ENCODE peak calls at places on chromosome 9, in six cellular contexts. E, S, N, T, M and K are unnamed samples.

GRCh38 chr9:107534510-107535078 is 45.0 kb upstream of the KLF4 start:
- DNase-seq in E (no peak), S (no peak), N (no peak), T (no peak), M (no peak), K (no peak)

GRCh38 chr9:72315089-72315509 is 49.9 kb downstream of the ZFAND5 start:
- DNase-seq in E (peak), S (no peak), N (no peak), T (peak), M (no peak), K (no peak)

GRCh38 chr9:132669329-132669635 is 501 bp downstream of the DDX31 start:
- DNase-seq in E (no peak), S (no peak), N (no peak), T (no peak), M (no peak), K (no peak)

GRCh38 chr9:33120620-33121019 is 44.1 kb upstream of the SMU1 start:
- DNase-seq in E (no peak), S (no peak), N (no peak), T (no peak), M (no peak), K (no peak)

GRCh38 chr9:79155308-79155707 is 416.5 kb upstream of the TLE4 start:
- DNase-seq in E (no peak), S (no peak), N (no peak), T (no peak), M (no peak), K (no peak)

GRCh38 chr9:27344776-27345175 is 47.8 kb upstream of the EQTN start:
- DNase-seq in E (no peak), S (no peak), N (no peak), T (no peak), M (no peak), K (no peak)

GRCh38 chr9:71490810-71491209 is 277.5 kb downstream of the CEMIP2 start:
- DNase-seq in E (no peak), S (no peak), N (no peak), T (peak), M (peak), K (no peak)

GRCh38 chr9:130770679-130771442 is 64.2 kb upstream of the ABL1 start:
- DNase-seq in E (no peak), S (no peak), N (no peak), T (peak), M (peak), K (no peak)

GRCh38 chr9:128899566-128900322 is 17.8 kb downstream of the LRRC8A start:
- DNase-seq in E (no peak), S (no peak), N (no peak), T (no peak), M (no peak), K (no peak)

GRCh38 chr9:121692606-121693505 is 41.4 kb downstream of the DAB2IP start:
- DNase-seq in E (no peak), S (no peak), N (no peak), T (peak), M (peak), K (no peak)

GRCh38 chr9:81082251-81082650 is 607.1 kb downstream of the TLE1 start:
- DNase-seq in E (no peak), S (no peak), N (no peak), T (no peak), M (no peak), K (no peak)

GRCh38 chr9:81080185-81080584 is 609.2 kb downstream of the TLE1 start:
- DNase-seq in E (no peak), S (no peak), N (no peak), T (no peak), M (no peak), K (no peak)

GRCh38 chr9:81080900-81081299 is 608.4 kb downstream of the TLE1 start:
- DNase-seq in E (no peak), S (no peak), N (no peak), T (no peak), M (no peak), K (no peak)

GRCh38 chr9:81083821-81084512 is 605.4 kb downstream of the TLE1 start:
- DNase-seq in E (no peak), S (no peak), N (no peak), T (no peak), M (no peak), K (no peak)

GRCh38 chr9:81083062-81083461 is 606.3 kb downstream of the TLE1 start:
- DNase-seq in E (no peak), S (no peak), N (no peak), T (peak), M (no peak), K (no peak)
- TF ChIP-seq CTCF in E (no peak), S (peak), N (peak), T (peak), M (no peak), K (peak)

GRCh38 chr9:25003686-25004085 is 458.0 kb upstream of the IZUMO3 start:
- DNase-seq in E (no peak), S (peak), N (peak), T (peak), M (peak), K (no peak)
- TF ChIP-seq CTCF in E (no peak), S (peak), N (peak), T (peak), M (peak), K (peak)

GRCh38 chr9:35103660-35104191 is 795 bp upstream of the STOML2 start:
- DNase-seq in E (no peak), S (no peak), N (no peak), T (no peak), M (no peak), K (no peak)

GRCh38 chr9:35105126-35105525 is 2.2 kb upstream of the STOML2 start:
- DNase-seq in E (no peak), S (no peak), N (no peak), T (no peak), M (no peak), K (no peak)

GRCh38 chr9:35102465-35102768 is 514 bp downstream of the STOML2 start:
- DNase-seq in E (no peak), S (no peak), N (no peak), T (no peak), M (no peak), K (no peak)

GRCh38 chr9:35104586-35104985 is 1.7 kb upstream of the STOML2 start:
- DNase-seq in E (no peak), S (no peak), N (no peak), T (no peak), M (no peak), K (no peak)

DNA sequence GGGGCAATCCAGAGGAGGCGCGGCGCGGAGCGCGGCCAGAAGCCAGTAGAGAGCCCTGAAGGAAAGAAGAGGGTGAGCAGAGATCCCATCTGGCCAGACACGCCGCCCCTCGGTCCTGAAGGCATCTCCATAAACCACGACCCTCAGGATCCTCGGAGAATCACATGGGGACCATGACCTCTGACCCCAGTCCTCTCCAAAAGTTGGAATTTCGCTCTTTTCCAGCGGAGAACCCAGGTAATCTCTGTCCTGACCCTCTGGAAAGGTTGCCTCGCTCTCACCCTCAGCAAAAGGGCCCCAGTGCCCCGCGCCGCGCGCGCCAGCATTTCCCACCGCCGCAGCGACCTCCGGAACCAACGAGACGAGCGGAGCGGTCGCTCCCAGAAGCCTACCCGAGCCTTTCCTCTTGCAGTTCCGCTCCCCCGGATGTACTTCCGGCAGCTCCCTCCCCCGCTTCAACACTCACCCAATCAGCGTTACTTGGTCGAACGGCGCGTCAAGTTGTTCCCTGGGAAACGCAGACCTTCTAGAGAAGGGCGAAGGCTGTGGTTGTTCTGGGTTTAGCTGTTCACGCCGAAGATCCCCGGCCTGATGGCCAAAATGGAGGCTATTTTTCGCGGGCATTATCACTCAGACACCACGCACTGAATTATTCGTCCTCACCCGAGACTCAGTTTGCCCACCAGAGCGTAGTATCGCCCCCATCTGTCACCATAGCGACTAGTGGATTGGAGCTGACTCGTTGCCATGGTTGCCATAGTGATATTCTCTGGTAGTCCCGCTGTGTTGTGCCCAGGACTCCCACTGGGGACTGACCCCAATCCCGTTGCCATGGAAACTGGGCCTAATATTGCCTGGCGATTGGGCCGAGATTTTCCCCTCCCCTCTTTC is at the start of gene STOML2:
- DNase-seq in E (peak), S (peak), N (peak), T (peak), M (peak), K (peak)
- TF ChIP-seq CTCF in E (no peak), S (no peak), N (no peak), T (peak), M (peak), K (no peak)

DNA sequence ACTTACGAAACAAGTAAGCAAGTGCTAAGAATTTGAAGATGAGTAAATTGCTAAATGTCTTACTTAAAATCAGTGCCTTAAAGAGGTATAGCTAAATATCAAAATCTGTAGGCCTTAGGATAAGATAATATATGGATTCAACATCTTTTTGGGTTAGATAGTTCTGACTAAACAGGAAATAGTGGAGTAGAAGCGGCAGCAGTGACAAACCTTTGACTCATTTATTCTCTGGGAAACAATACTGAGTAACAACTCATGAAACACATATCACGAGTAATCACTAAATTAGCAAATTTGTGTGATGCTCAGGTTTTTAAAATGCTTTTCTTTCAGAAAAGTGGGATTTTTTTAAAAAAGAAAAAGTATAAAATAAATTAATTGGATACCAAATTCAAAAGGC is 762.1 kb upstream of the TYRP1 start:
- DNase-seq in E (no peak), S (no peak), N (no peak), T (no peak), M (no peak), K (no peak)
- TF ChIP-seq CTCF in E (no peak), S (no peak), N (no peak), T (no peak), M (no peak), K (no peak)

GRCh38 chr9:36548454-36548853 is 24.2 kb upstream of the MELK start:
- DNase-seq in E (no peak), S (no peak), N (no peak), T (no peak), M (no peak), K (no peak)
- TF ChIP-seq CTCF in E (no peak), S (no peak), N (no peak), T (no peak), M (no peak), K (no peak)

GRCh38 chr9:134267305-134268265 is 58.7 kb upstream of the RXRA start:
- DNase-seq in E (peak), S (no peak), N (no peak), T (no peak), M (peak), K (no peak)
- TF ChIP-seq CTCF in E (peak), S (no peak), N (no peak), T (peak), M (peak), K (no peak)

DNA sequence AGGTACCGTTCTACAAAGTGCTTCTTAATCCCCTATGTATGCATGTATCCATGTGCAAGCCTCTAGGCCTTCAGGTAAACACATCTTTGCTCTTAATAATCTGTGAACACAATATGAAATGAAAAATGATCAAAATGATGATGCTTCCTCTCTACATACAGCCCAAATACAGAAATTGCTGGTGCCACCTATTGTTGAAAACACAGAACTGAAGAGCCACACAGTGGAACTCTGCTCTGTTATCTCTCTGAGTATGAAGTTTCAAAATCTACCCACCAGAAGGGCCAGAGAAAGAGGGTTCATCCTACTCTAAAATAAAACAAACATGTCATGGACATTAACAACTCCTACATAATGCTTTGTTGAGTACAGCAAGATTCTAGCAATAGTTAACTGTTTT is 71.3 kb downstream of the GLIS3 start:
- DNase-seq in E (no peak), S (no peak), N (no peak), T (no peak), M (no peak), K (no peak)
- TF ChIP-seq CTCF in E (peak), S (peak), N (no peak), T (peak), M (peak), K (peak)

GRCh38 chr9:17881371-17881770 is 302.5 kb downstream of the SH3GL2 start:
- DNase-seq in E (no peak), S (no peak), N (no peak), T (no peak), M (no peak), K (no peak)
- TF ChIP-seq CTCF in E (no peak), S (no peak), N (no peak), T (no peak), M (no peak), K (no peak)

GRCh38 chr9:127223810-127224177 is 40.8 kb upstream of the GARNL3 start:
- DNase-seq in E (no peak), S (no peak), N (no peak), T (no peak), M (no peak), K (no peak)

GRCh38 chr9:127225747-127226646 is 38.6 kb upstream of the GARNL3 start:
- DNase-seq in E (no peak), S (no peak), N (no peak), T (no peak), M (no peak), K (no peak)

GRCh38 chr9:127223266-127223665 is 41.3 kb upstream of the GARNL3 start:
- DNase-seq in E (no peak), S (no peak), N (no peak), T (no peak), M (no peak), K (no peak)

GRCh38 chr9:127224883-127225739 is 39.5 kb upstream of the GARNL3 start:
- DNase-seq in E (peak), S (peak), N (peak), T (peak), M (peak), K (peak)

DNA sequence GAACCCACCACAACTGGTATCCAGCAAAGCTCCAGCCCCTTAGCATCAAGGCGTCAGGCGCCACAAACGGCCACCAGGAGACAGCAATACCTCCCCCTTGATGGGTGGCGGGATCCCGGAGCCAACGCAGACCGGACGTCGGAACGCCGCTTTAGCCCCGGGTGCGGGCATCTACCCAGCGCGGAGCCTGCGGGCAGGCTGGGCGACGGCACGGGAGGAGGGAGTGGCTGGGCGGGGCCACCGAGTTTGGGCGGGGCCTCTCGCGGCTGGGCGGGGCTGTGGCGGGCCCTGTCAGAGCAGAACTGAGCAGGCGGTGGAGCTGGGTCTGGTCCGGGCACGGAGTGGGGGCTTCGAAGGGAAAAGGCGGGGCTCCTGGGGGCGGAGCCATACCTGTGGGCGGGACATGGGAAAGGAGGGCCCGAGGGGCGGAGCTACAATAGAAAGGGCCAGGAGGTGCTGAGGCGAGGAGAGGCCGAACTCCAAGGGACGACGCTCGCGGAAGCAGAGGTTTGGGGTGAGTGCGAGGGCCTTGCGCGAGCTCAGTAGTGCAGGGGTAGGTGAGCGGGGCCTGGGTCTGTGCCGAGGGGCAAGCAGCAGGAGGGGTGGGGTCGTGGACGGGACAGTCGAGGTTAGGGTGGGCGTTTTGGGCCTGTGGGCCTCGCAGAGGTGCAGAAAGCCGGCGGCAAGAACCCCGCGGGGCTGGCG is 40.2 kb upstream of the GARNL3 start:
- DNase-seq in E (peak), S (peak), N (peak), T (peak), M (peak), K (peak)
- TF ChIP-seq CTCF in E (peak), S (peak), N (peak), T (peak), M (peak), K (peak)